ENCODE peak calls at places on chromosomes 13 and 19, in five cellular contexts. One of them, this sample, is unnamed.

GRCh38 chr13:66159526-66159925 is 1070.6 kb downstream of the PCDH9 start:
- ATAC-seq in HCT116: no peak
- ATAC-seq in K562: no peak
- ATAC-seq in HepG2: no peak
- ATAC-seq in GM23338: no peak
- ATAC-seq in this sample: no peak

GRCh38 chr19:3617463-3617862 is 9.1 kb downstream of the CACTIN start:
- ATAC-seq in K562: peak
- ATAC-seq in HepG2: no peak
- ATAC-seq in HCT116: no peak
- ATAC-seq in GM23338: peak
- ATAC-seq in this sample: peak

GRCh38 chr13:38868399-38868798 is 122.2 kb downstream of the STOML3 start:
- ATAC-seq in HCT116: no peak
- ATAC-seq in HepG2: no peak
- ATAC-seq in GM23338: no peak
- ATAC-seq in K562: no peak
- ATAC-seq in this sample: no peak

GRCh38 chr13:43558942-43559341 is 227.8 kb downstream of the ENOX1 start:
- ATAC-seq in GM23338: no peak
- ATAC-seq in HepG2: no peak
- ATAC-seq in K562: no peak
- ATAC-seq in HCT116: no peak
- ATAC-seq in this sample: no peak

GRCh38 chr13:48214519-48215121 is 18.4 kb upstream of the ITM2B start:
- ATAC-seq in K562: no peak
- ATAC-seq in HepG2: no peak
- ATAC-seq in GM23338: no peak
- ATAC-seq in HCT116: no peak
- ATAC-seq in this sample: no peak

GRCh38 chr19:28829762-28830161 is 383.2 kb downstream of the UQCRFS1 start:
- ATAC-seq in GM23338: no peak
- ATAC-seq in K562: no peak
- ATAC-seq in HepG2: no peak
- ATAC-seq in HCT116: no peak
- ATAC-seq in this sample: no peak

GRCh38 chr13:93646247-93646646 is 419.6 kb downstream of the GPC6 start:
- ATAC-seq in K562: no peak
- ATAC-seq in HepG2: no peak
- ATAC-seq in GM23338: no peak
- ATAC-seq in HCT116: no peak
- ATAC-seq in this sample: no peak

GRCh38 chr13:51772105-51772455 is 31.9 kb downstream of the DHRS12 start:
- ATAC-seq in K562: no peak
- ATAC-seq in GM23338: no peak
- ATAC-seq in HepG2: peak
- ATAC-seq in HCT116: peak
- ATAC-seq in this sample: no peak

GRCh38 chr13:106700007-106700950 is 132.3 kb upstream of the ARGLU1 start:
- ATAC-seq in GM23338: no peak
- ATAC-seq in K562: no peak
- ATAC-seq in HCT116: no peak
- ATAC-seq in HepG2: no peak
- ATAC-seq in this sample: no peak

GRCh38 chr19:38394488-38394887 is 6.0 kb downstream of the SPRED3 start:
- ATAC-seq in K562: no peak
- ATAC-seq in HCT116: no peak
- ATAC-seq in GM23338: peak
- ATAC-seq in HepG2: peak
- ATAC-seq in this sample: no peak

GRCh38 chr13:41389580-41389979 is 67.8 kb upstream of the RGCC start:
- ATAC-seq in HCT116: no peak
- ATAC-seq in HepG2: no peak
- ATAC-seq in K562: no peak
- ATAC-seq in GM23338: no peak
- ATAC-seq in this sample: no peak

GRCh38 chr13:39892731-39893293 is 237.3 kb downstream of the COG6 start:
- ATAC-seq in HepG2: no peak
- ATAC-seq in GM23338: no peak
- ATAC-seq in HCT116: no peak
- ATAC-seq in K562: no peak
- ATAC-seq in this sample: no peak

GRCh38 chr13:29885967-29886366 is 35.5 kb upstream of the UBL3 start:
- ATAC-seq in GM23338: no peak
- ATAC-seq in HepG2: no peak
- ATAC-seq in K562: no peak
- ATAC-seq in HCT116: no peak
- ATAC-seq in this sample: no peak

GRCh38 chr19:35890113-35890650 is 10.2 kb downstream of the NFKBID start:
- ATAC-seq in HepG2: no peak
- ATAC-seq in HCT116: peak
- ATAC-seq in K562: no peak
- ATAC-seq in GM23338: no peak
- ATAC-seq in this sample: no peak

GRCh38 chr19:5083547-5083965 is 114.6 kb downstream of the KDM4B start:
- ATAC-seq in K562: peak
- ATAC-seq in HCT116: no peak
- ATAC-seq in GM23338: no peak
- ATAC-seq in HepG2: no peak
- ATAC-seq in this sample: peak

GRCh38 chr13:40665061-40665753 is 1.2 kb downstream of the FOXO1 start:
- ATAC-seq in GM23338: peak
- ATAC-seq in HCT116: peak
- ATAC-seq in K562: peak
- ATAC-seq in HepG2: peak
- ATAC-seq in this sample: peak

GRCh38 chr19:4993683-4994082 is 24.8 kb downstream of the KDM4B start:
- ATAC-seq in K562: no peak
- ATAC-seq in HepG2: no peak
- ATAC-seq in GM23338: no peak
- ATAC-seq in HCT116: peak
- ATAC-seq in this sample: no peak

GRCh38 chr13:30366083-30366482 is 56.2 kb upstream of the UBE2L5 start:
- ATAC-seq in GM23338: no peak
- ATAC-seq in K562: no peak
- ATAC-seq in HCT116: no peak
- ATAC-seq in HepG2: no peak
- ATAC-seq in this sample: no peak

GRCh38 chr19:934865-935422 is 9.1 kb downstream of the ARID3A start:
- ATAC-seq in GM23338: no peak
- ATAC-seq in HCT116: no peak
- ATAC-seq in K562: no peak
- ATAC-seq in HepG2: peak
- ATAC-seq in this sample: peak

GRCh38 chr19:49020931-49021895 is 2.9 kb downstream of the CGB3 start:
- ATAC-seq in HCT116: no peak
- ATAC-seq in HepG2: no peak
- ATAC-seq in GM23338: peak
- ATAC-seq in K562: no peak
- ATAC-seq in this sample: no peak

GRCh38 chr13:45007823-45008222 is 18.5 kb downstream of the GPALPP1 start:
- ATAC-seq in K562: no peak
- ATAC-seq in GM23338: no peak
- ATAC-seq in HepG2: no peak
- ATAC-seq in HCT116: no peak
- ATAC-seq in this sample: no peak

GRCh38 chr13:74669149-74669548 is 534.9 kb upstream of the KLF12 start:
- ATAC-seq in HepG2: no peak
- ATAC-seq in GM23338: peak
- ATAC-seq in K562: no peak
- ATAC-seq in HCT116: no peak
- ATAC-seq in this sample: no peak

GRCh38 chr13:66673401-66673800 is 556.7 kb downstream of the PCDH9 start:
- ATAC-seq in K562: no peak
- ATAC-seq in GM23338: no peak
- ATAC-seq in HCT116: peak
- ATAC-seq in HepG2: no peak
- ATAC-seq in this sample: no peak

GRCh38 chr19:28705008-28705407 is 507.9 kb downstream of the UQCRFS1 start:
- ATAC-seq in K562: peak
- ATAC-seq in HepG2: peak
- ATAC-seq in HCT116: no peak
- ATAC-seq in GM23338: peak
- ATAC-seq in this sample: no peak

GRCh38 chr13:45658586-45659235 is 43.2 kb upstream of the ERICH6B start:
- ATAC-seq in HCT116: no peak
- ATAC-seq in HepG2: no peak
- ATAC-seq in K562: no peak
- ATAC-seq in GM23338: no peak
- ATAC-seq in this sample: no peak

GRCh38 chr19:5120833-5121232 is 151.9 kb downstream of the KDM4B start:
- ATAC-seq in K562: no peak
- ATAC-seq in HepG2: no peak
- ATAC-seq in GM23338: no peak
- ATAC-seq in HCT116: no peak
- ATAC-seq in this sample: no peak

GRCh38 chr13:78499802-78500201 is 103.5 kb downstream of the POU4F1 start:
- ATAC-seq in HCT116: no peak
- ATAC-seq in HepG2: no peak
- ATAC-seq in GM23338: peak
- ATAC-seq in K562: no peak
- ATAC-seq in this sample: no peak

GRCh38 chr19:4633140-4633967 is 6.0 kb upstream of the TNFAIP8L1 start:
- ATAC-seq in HCT116: peak
- ATAC-seq in GM23338: peak
- ATAC-seq in K562: peak
- ATAC-seq in HepG2: peak
- ATAC-seq in this sample: peak

GRCh38 chr19:23075031-23075733 is 41.6 kb upstream of the ZNF730 start:
- ATAC-seq in HepG2: no peak
- ATAC-seq in HCT116: no peak
- ATAC-seq in GM23338: peak
- ATAC-seq in K562: peak
- ATAC-seq in this sample: peak

GRCh38 chr13:40285634-40286033 is 380.8 kb downstream of the FOXO1 start:
- ATAC-seq in HCT116: no peak
- ATAC-seq in HepG2: no peak
- ATAC-seq in GM23338: no peak
- ATAC-seq in K562: no peak
- ATAC-seq in this sample: no peak

GRCh38 chr13:103772576-103772975 is 706.4 kb upstream of the SLC10A2 start:
- ATAC-seq in GM23338: peak
- ATAC-seq in HCT116: no peak
- ATAC-seq in K562: no peak
- ATAC-seq in HepG2: peak
- ATAC-seq in this sample: no peak
- TF ChIP-seq CTCF in GM23338: peak
- TF ChIP-seq CTCF in HCT116: peak
- TF ChIP-seq CTCF in K562: no peak
- TF ChIP-seq CTCF in HepG2: no peak
- TF ChIP-seq CTCF in this sample: no peak

DNA sequence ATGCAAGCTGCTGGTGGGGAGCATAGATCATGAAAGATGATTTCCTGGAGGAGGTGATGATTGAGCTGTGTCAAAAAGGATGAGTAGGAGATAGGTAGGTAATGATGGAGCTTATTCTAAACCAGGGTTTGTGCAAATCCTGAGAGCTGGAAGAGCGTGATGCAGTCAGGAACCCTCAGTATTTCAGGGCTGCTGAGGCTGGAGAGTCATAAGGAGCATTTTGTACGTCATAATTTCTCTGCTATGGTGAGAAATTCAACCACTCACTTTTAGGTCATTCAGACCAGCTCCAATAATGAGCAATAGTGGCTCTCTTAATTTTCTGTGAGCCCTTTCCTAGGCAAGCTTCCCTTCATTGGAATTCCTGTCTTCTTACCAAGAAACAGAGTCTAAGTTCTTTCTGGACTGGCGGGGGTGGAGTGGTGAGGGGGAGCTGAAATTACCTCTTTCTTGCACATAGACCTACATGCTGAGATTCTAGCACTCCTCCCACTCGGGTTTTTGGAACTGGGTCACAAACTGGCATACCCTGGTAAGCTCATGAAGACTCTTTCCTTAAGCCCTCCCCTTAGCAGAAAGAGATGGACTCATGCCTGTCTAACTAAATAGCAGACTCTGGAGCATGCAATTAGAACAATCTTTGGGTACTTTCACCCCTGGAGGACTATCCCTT is 62.2 kb upstream of the MYCBP2 start:
- ATAC-seq in GM23338: no peak
- ATAC-seq in HepG2: no peak
- ATAC-seq in K562: no peak
- ATAC-seq in HCT116: no peak
- ATAC-seq in this sample: no peak
- H3K4me3 ChIP-seq in GM23338: no peak
- H3K4me3 ChIP-seq in HepG2: no peak
- H3K4me3 ChIP-seq in K562: no peak
- H3K4me3 ChIP-seq in HCT116: no peak
- H3K4me3 ChIP-seq in this sample: no peak

GRCh38 chr13:97945342-97945741 is 8.1 kb upstream of the IPO5 start:
- ATAC-seq in HepG2: no peak
- ATAC-seq in K562: no peak
- ATAC-seq in GM23338: no peak
- ATAC-seq in HCT116: no peak
- ATAC-seq in this sample: no peak
- TF ChIP-seq POLR2AphosphoS5 in HepG2: no peak
- TF ChIP-seq POLR2AphosphoS5 in K562: no peak
- TF ChIP-seq POLR2AphosphoS5 in GM23338: no peak
- TF ChIP-seq POLR2AphosphoS5 in HCT116: no peak
- TF ChIP-seq POLR2AphosphoS5 in this sample: no peak

DNA sequence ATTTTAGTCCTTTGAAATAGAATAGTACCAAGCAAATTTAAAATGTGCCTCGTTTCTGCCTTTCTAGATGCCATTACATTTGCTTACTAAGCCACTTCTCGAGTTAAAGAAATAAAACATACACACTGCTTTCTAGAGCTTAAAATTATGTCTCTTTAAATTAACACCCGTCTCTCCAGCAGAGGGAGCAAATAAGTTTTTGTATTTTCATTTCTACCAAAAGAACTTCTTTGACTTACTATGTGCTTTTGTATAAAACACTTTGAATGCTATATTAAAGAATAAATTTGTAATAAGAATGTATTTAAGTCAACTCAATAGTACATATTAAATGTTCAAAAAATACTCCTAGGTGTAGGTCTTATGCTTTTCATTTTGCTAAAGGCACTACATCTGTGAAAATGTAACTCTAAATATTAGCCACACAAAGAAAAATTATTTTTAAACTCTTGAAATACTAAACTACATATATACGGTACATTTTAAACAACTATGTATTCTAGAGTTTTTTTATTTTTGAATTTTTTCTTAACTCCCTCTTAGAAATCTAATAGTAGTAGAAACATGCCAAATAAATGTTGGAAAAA is 269.3 kb upstream of the MIR17HG start:
- ATAC-seq in K562: peak
- ATAC-seq in HepG2: no peak
- ATAC-seq in GM23338: no peak
- ATAC-seq in HCT116: no peak
- ATAC-seq in this sample: no peak
- TF ChIP-seq CTCF in K562: no peak
- TF ChIP-seq CTCF in HepG2: no peak
- TF ChIP-seq CTCF in GM23338: peak
- TF ChIP-seq CTCF in HCT116: peak
- TF ChIP-seq CTCF in this sample: no peak

This sample was measured in gastroesophageal sphincter.